ENCODE peak calls at places on chromosomes 12 and 14, in nine cellular contexts. U is kidney glomerular epithelial cell; I is ovary; Q is hypothalamus; N is activated naive CD8-positive, alpha-beta T cell treated with anti-CD3 and anti-CD28 coated beads, Interleukin-2, amount 50 U/mL, for 24 hours; K is stimulated activated naive CD8-positive, alpha-beta T cell treated with anti-CD3 and anti-CD28 coated beads, Interleukin-15, amount 100 ng/mL, for 72 hours; W is BE2C; G is NCI-H2081; O is Right ventricle myocardium superior. D is an unnamed sample.

GRCh38 chr12:97568336-97569180 is 106.0 kb downstream of the RMST start:
- DNase-seq in U (peak), I (no peak), Q (no peak), N (no peak), K (no peak), W (no peak), G (no peak), O (no peak), D (no peak)

GRCh38 chr14:75286313-75286712 is 7.7 kb downstream of the FOS start:
- DNase-seq in U (no peak), I (no peak), Q (no peak), N (no peak), K (no peak), W (no peak), G (no peak), O (peak), D (no peak)

GRCh38 chr12:108801736-108802665 is 55.4 kb downstream of the SSH1 start:
- DNase-seq in U (peak), I (peak), Q (no peak), N (no peak), K (no peak), W (no peak), G (no peak), O (peak), D (no peak)

GRCh38 chr14:102262894-102263462 is 42.0 kb downstream of the MOK start:
- DNase-seq in U (peak), I (no peak), Q (peak), N (no peak), K (no peak), W (peak), G (no peak), O (no peak), D (no peak)

GRCh38 chr12:109264095-109264942 is 44.8 kb downstream of the FOXN4 start:
- DNase-seq in U (peak), I (peak), Q (peak), N (peak), K (peak), W (peak), G (peak), O (peak), D (no peak)

GRCh38 chr14:67532998-67533753 is at the start of gene PLEKHH1:
- DNase-seq in U (peak), I (peak), Q (peak), N (peak), K (peak), W (peak), G (peak), O (peak), D (peak)

GRCh38 chr14:54197369-54197768 is 199.4 kb upstream of the CDKN3 start:
- DNase-seq in U (no peak), I (no peak), Q (no peak), N (no peak), K (no peak), W (no peak), G (no peak), O (no peak), D (no peak)

GRCh38 chr12:27610380-27610779 is 85.9 kb upstream of the REP15 start:
- DNase-seq in U (no peak), I (no peak), Q (no peak), N (no peak), K (no peak), W (no peak), G (peak), O (no peak), D (no peak)

GRCh38 chr14:103561381-103562134 is 899 bp downstream of the BAG5 start:
- DNase-seq in U (peak), I (no peak), Q (no peak), N (peak), K (peak), W (peak), G (no peak), O (peak), D (no peak)

D was measured in naive thymus-derived CD8-positive, alpha-beta T cell.